ENCODE peak calls at places on chromosomes 7 and 10, in four cellular contexts. One of them, this sample, is unnamed. For H3K4me1, the result is how much of the 10 kb centered on the place peaks cover.

GRCh38 chr7:142894886-142895593 is 9.5 kb upstream of the TRPV6 start:
- DNase-seq in ovary: no peak
- DNase-seq in stomach: no peak
- DNase-seq in SK-N-SH: no peak
- DNase-seq in this sample: no peak

GRCh38 chr10:20879136-20879535 is 18.0 kb downstream of the NEBL start:
- DNase-seq in ovary: no peak
- DNase-seq in stomach: no peak
- DNase-seq in SK-N-SH: no peak
- DNase-seq in this sample: no peak

GRCh38 chr7:139613971-139614411 is 90.5 kb downstream of the CLEC2L start:
- DNase-seq in ovary: no peak
- DNase-seq in stomach: no peak
- DNase-seq in SK-N-SH: no peak
- DNase-seq in this sample: peak

GRCh38 chr7:106517508-106517907 is 143.4 kb downstream of the CCDC71L start:
- DNase-seq in ovary: no peak
- DNase-seq in stomach: no peak
- DNase-seq in SK-N-SH: no peak
- DNase-seq in this sample: no peak

GRCh38 chr10:77936697-77937567 is 10.4 kb upstream of the DLG5 start:
- DNase-seq in ovary: no peak
- DNase-seq in stomach: no peak
- DNase-seq in SK-N-SH: no peak
- DNase-seq in this sample: no peak

GRCh38 chr10:116451956-116452720 is 24.5 kb downstream of the PNLIPRP3 start:
- DNase-seq in ovary: no peak
- DNase-seq in stomach: no peak
- DNase-seq in SK-N-SH: no peak
- DNase-seq in this sample: no peak

GRCh38 chr10:62037166-62037831 is 135.8 kb downstream of the ARID5B start:
- DNase-seq in ovary: no peak
- DNase-seq in stomach: no peak
- DNase-seq in SK-N-SH: no peak
- DNase-seq in this sample: no peak

GRCh38 chr7:47454066-47454950 is 127.6 kb downstream of the TNS3 start:
- DNase-seq in ovary: no peak
- DNase-seq in stomach: no peak
- DNase-seq in SK-N-SH: no peak
- DNase-seq in this sample: no peak

GRCh38 chr10:10992072-10992471 is 25.6 kb upstream of the CELF2 start:
- DNase-seq in ovary: no peak
- DNase-seq in stomach: no peak
- DNase-seq in SK-N-SH: no peak
- DNase-seq in this sample: no peak

GRCh38 chr7:123348700-123349099 is 148.9 kb upstream of the SLC13A1 start:
- DNase-seq in ovary: no peak
- DNase-seq in stomach: no peak
- DNase-seq in SK-N-SH: no peak
- DNase-seq in this sample: no peak

GRCh38 chr7:136018104-136018503 is 40.9 kb upstream of the MTPN start:
- DNase-seq in ovary: no peak
- DNase-seq in stomach: no peak
- DNase-seq in SK-N-SH: no peak
- DNase-seq in this sample: no peak

GRCh38 chr7:146961617-146962016 is 845.0 kb downstream of the CNTNAP2 start:
- DNase-seq in ovary: no peak
- DNase-seq in stomach: no peak
- DNase-seq in SK-N-SH: no peak
- DNase-seq in this sample: no peak

GRCh38 chr10:69861251-69862240 is 59.8 kb downstream of the COL13A1 start:
- DNase-seq in ovary: no peak
- DNase-seq in stomach: no peak
- DNase-seq in SK-N-SH: no peak
- DNase-seq in this sample: no peak

GRCh38 chr10:4346257-4346656 is 479.8 kb upstream of the AKR1E2 start:
- DNase-seq in ovary: no peak
- DNase-seq in stomach: no peak
- DNase-seq in SK-N-SH: no peak
- DNase-seq in this sample: no peak

GRCh38 chr10:35546824-35547225 is 58.3 kb upstream of the GJD4 start:
- DNase-seq in ovary: no peak
- DNase-seq in stomach: no peak
- DNase-seq in SK-N-SH: no peak
- DNase-seq in this sample: no peak

GRCh38 chr10:24843256-24843655 is 109.2 kb downstream of the PRTFDC1 start:
- DNase-seq in ovary: no peak
- DNase-seq in stomach: no peak
- DNase-seq in SK-N-SH: no peak
- DNase-seq in this sample: no peak

GRCh38 chr10:60666221-60666620 is 112.1 kb upstream of the CDK1 start:
- DNase-seq in ovary: no peak
- DNase-seq in stomach: no peak
- DNase-seq in SK-N-SH: no peak
- DNase-seq in this sample: no peak

GRCh38 chr7:74318043-74318442 is 28.8 kb downstream of the CLIP2 start:
- DNase-seq in ovary: no peak
- DNase-seq in stomach: no peak
- DNase-seq in SK-N-SH: no peak
- DNase-seq in this sample: no peak

GRCh38 chr7:80039255-80039884 is 95.3 kb upstream of the GNAI1 start:
- DNase-seq in ovary: no peak
- DNase-seq in stomach: no peak
- DNase-seq in SK-N-SH: no peak
- DNase-seq in this sample: no peak

GRCh38 chr7:151503902-151504714 is 15.6 kb downstream of the RHEB start:
- DNase-seq in ovary: no peak
- DNase-seq in stomach: no peak
- DNase-seq in SK-N-SH: no peak
- DNase-seq in this sample: no peak

GRCh38 chr10:85655394-85655793 is 711.2 kb downstream of the GRID1 start:
- DNase-seq in ovary: no peak
- DNase-seq in stomach: no peak
- DNase-seq in SK-N-SH: no peak
- DNase-seq in this sample: no peak

DNA sequence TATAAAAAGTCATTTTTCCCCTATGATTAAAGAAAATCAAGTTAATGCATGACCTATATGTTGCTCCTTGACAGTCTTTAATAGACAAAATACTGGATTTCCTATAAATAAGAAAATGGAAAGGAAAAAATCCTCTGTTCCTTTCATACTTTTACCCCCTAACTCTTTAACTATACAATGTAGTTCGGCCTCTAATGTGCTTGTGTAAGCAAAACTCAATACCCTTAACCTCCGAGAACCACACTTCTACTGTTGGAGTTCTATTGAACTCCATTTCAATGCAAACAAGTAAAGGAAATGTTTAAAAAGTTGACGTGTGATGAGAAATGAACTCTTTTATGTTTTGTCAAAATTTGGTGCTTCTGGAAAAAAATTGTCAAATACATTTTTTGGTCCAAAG is 36.0 kb downstream of the HDAC9 start:
- DNase-seq in ovary: no peak
- DNase-seq in stomach: no peak
- DNase-seq in SK-N-SH: no peak
- DNase-seq in this sample: no peak
- H3K4me1 ChIP-seq in ovary: under half
- H3K4me1 ChIP-seq in stomach: under half
- H3K4me1 ChIP-seq in SK-N-SH: under half
- H3K4me1 ChIP-seq in this sample: under half

GRCh38 chr10:91120348-91120747 is 100.1 kb upstream of the PCGF5 start:
- DNase-seq in ovary: no peak
- DNase-seq in stomach: no peak
- DNase-seq in SK-N-SH: no peak
- DNase-seq in this sample: no peak
- TF ChIP-seq EP300 in ovary: no peak
- TF ChIP-seq EP300 in stomach: no peak
- TF ChIP-seq EP300 in SK-N-SH: no peak
- TF ChIP-seq EP300 in this sample: no peak

DNA sequence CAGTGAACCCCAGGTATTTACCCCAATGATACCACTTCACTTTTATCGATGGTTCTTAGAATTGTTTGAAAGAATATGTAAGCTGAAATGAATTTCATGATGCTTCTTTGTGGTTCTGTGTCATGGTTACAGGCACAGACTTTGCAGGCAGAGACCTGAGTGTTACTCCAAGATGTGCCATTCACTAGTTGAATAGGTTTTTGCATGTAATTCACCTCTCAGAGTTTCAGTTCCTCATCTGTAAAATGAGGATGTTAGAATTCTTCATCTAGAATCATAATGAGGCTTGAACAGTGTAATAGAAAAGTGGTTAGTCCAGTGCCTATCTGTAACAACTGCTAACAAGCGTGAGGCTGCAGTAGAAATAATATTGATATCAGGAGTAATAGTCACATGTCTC is 54.6 kb downstream of the VSTM2A start:
- DNase-seq in ovary: no peak
- DNase-seq in stomach: no peak
- DNase-seq in SK-N-SH: no peak
- DNase-seq in this sample: no peak
- H3K4me1 ChIP-seq in ovary: under half
- H3K4me1 ChIP-seq in stomach: under half
- H3K4me1 ChIP-seq in SK-N-SH: under half
- H3K4me1 ChIP-seq in this sample: under half

DNA sequence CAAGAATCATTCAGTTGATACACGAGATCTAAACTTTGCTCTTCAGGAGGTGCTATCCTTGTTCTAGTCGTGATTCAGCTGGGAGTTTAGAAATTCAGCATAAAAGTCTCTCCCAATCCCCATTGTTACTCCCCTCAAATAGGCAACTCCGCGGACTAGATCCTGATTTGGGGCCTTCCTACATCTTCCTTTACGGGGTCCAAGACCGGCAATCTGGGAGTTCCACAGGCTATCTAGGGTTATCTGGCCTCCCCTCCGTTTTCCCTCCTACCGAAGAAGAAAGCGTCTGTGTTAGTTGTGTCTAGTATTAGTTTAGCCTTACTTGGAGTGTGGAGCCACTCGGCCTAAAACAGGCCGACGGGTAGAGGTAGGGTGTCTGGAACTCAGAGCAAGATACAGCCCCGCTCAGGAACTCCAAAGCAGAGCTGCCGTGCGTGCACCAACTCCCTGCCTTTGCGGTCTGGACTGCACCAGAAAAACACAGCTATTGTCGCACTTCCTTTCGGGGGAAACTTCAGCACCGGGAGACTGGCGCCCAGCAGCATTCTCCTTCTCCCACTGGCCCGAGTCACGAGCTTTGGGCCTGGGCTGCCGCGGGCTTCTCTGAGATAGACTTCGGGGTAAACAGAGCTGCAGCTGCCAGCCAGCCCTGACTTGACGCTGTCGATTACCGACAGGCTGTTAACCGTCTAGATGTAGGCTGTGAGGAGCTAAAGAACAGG is 1.5 kb upstream of the DLX5 start:
- DNase-seq in ovary: no peak
- DNase-seq in stomach: peak
- DNase-seq in SK-N-SH: no peak
- DNase-seq in this sample: peak
- TF ChIP-seq EP300 in ovary: no peak
- TF ChIP-seq EP300 in stomach: no peak
- TF ChIP-seq EP300 in SK-N-SH: no peak
- TF ChIP-seq EP300 in this sample: no peak

DNA sequence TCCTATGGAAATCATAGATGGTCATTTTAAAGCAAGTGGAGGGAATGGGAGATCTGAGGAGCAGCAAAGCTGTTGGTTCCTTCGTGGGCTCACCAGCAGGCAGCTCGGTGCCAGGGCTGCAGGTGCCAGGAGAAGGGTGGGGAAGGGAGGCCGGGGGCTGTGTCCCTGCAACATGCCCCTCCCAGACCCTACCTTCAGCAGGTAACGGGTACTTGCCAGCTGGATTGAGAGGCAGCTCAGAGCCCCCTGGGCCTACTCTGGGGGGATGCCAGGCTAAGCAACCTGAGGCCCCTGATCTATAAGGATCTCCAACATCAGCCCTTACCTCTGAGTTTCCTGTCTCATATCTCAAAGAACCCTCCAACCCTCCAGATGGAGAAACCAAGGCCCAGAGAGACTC is 173.2 kb downstream of the NEURL1 start:
- DNase-seq in ovary: no peak
- DNase-seq in stomach: no peak
- DNase-seq in SK-N-SH: no peak
- DNase-seq in this sample: no peak
- H3K4me1 ChIP-seq in ovary: under half
- H3K4me1 ChIP-seq in stomach: half or more
- H3K4me1 ChIP-seq in SK-N-SH: under half
- H3K4me1 ChIP-seq in this sample: under half